ENCODE peak calls at places on chromosomes 12 and 14, in seven cellular contexts. B is A549, H is IMR-90, Q is MM.1S, G is fibroblast of lung, W is OCI-LY7, T is testis. D is an unnamed sample.

GRCh38 chr14:32019271-32019670 is 57.8 kb upstream of the ARHGAP5 start:
- DNase-seq in B (no peak), H (no peak), Q (no peak), G (no peak), W (no peak), T (peak), D (no peak)

GRCh38 chr12:108511633-108512540 is 3.2 kb upstream of the FICD start:
- DNase-seq in B (peak), H (peak), Q (peak), G (peak), W (peak), T (peak), D (peak)

GRCh38 chr12:12883369-12884001 is 7.9 kb upstream of the GPRC5A start:
- DNase-seq in B (peak), H (peak), Q (no peak), G (peak), W (no peak), T (no peak), D (no peak)

GRCh38 chr12:68530965-68531364 is 79.7 kb upstream of the RAP1B start:
- DNase-seq in B (no peak), H (peak), Q (no peak), G (peak), W (no peak), T (no peak), D (peak)

GRCh38 chr12:52903285-52903854 is 1.5 kb downstream of the KRT8 start:
- DNase-seq in B (peak), H (peak), Q (no peak), G (peak), W (no peak), T (peak), D (peak)

GRCh38 chr12:103586132-103586531 is 941 bp upstream of the STAB2 start:
- DNase-seq in B (no peak), H (no peak), Q (no peak), G (no peak), W (no peak), T (no peak), D (no peak)

GRCh38 chr14:76380991-76381390 is 5.1 kb downstream of the ESRRB start:
- DNase-seq in B (no peak), H (no peak), Q (no peak), G (no peak), W (no peak), T (no peak), D (no peak)

GRCh38 chr12:104565606-104566243 is 109.0 kb downstream of the CHST11 start:
- DNase-seq in B (no peak), H (peak), Q (no peak), G (peak), W (no peak), T (peak), D (no peak)

GRCh38 chr12:19515179-19515578 is 75.9 kb downstream of the AEBP2 start:
- DNase-seq in B (peak), H (no peak), Q (no peak), G (no peak), W (no peak), T (no peak), D (no peak)

GRCh38 chr12:124910561-124911478 is 3.6 kb downstream of the UBC start:
- DNase-seq in B (no peak), H (peak), Q (no peak), G (peak), W (no peak), T (no peak), D (no peak)

GRCh38 chr12:124914392-124915248 is at the start of gene UBC:
- DNase-seq in B (no peak), H (peak), Q (peak), G (peak), W (peak), T (peak), D (peak)

GRCh38 chr12:124906606-124907261 is 7.7 kb downstream of the UBC start:
- DNase-seq in B (peak), H (peak), Q (peak), G (peak), W (peak), T (peak), D (peak)

GRCh38 chr12:124913474-124914391 is 717 bp downstream of the UBC start:
- DNase-seq in B (no peak), H (peak), Q (peak), G (peak), W (peak), T (peak), D (peak)

DNA sequence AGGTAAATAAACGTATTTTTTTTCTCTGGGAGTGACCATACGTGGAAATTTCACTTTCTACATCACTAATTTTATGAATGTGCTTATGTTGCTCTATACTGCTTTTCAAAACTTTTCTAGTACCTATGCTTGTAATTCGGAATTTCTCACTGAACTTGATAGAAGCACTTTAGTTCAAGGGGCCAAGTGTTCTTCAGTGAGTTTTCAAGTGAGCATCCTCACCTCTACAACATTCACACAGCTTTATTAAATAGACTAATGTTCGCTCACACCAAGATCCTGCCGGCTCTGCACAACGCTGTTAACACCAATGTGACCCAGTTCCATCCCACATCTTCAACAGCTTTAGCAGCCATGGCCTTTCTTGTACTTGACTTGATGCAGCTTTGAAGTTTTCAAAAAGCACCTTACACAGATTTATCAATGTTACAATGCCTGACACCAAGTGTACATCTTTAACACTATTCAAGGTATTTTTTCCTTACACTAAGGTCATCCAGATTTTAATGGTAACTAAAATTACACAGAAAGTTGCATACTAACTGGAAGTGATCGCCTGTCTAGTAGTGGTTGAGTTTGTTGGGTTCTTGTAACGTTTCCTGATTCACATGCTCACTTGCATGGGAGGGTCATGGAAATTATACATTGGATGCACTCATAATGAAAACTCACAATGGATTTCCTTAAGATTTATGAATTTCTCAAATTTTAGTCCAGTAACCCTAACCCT is 4.5 kb downstream of the UBC start:
- DNase-seq in B (no peak), H (peak), Q (no peak), G (peak), W (no peak), T (no peak), D (no peak)
- H3K27ac ChIP-seq in B (peak), H (no peak), Q (no peak), G (peak), W (no peak), T (peak), D (no peak)

DNA sequence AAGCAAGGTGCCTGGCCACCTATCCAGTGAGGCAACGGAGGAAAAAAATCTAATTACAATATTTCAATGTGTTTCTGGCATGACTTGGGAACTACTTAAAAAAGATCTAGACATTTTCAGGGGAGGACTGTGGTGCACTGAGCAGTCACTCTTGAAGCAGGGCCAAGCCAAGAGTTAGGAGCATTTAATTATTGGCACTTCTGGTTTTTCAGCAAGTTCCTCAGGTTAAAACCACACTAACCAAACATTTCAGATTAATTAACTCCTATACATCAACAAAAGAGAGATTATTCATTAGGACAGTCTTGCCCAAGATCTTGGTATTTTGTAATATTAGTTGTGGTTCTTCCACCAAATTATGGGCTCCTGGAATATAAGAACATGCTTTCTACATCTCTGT is 25.6 kb downstream of the PRKAB1 start:
- DNase-seq in B (no peak), H (no peak), Q (no peak), G (no peak), W (no peak), T (no peak), D (no peak)
- H3K4me3 ChIP-seq in B (no peak), H (no peak), Q (no peak), G (no peak), W (no peak), T (no peak), D (no peak)

GRCh38 chr12:111055181-111055880 is 135.0 kb upstream of the MYL2 start:
- DNase-seq in B (no peak), H (no peak), Q (no peak), G (no peak), W (no peak), T (no peak), D (no peak)

GRCh38 chr12:111056618-111057521 is 136.5 kb upstream of the MYL2 start:
- DNase-seq in B (no peak), H (no peak), Q (no peak), G (no peak), W (peak), T (no peak), D (no peak)

GRCh38 chr12:111063296-111064026 is 143.1 kb upstream of the MYL2 start:
- DNase-seq in B (peak), H (no peak), Q (no peak), G (no peak), W (no peak), T (no peak), D (no peak)

DNA sequence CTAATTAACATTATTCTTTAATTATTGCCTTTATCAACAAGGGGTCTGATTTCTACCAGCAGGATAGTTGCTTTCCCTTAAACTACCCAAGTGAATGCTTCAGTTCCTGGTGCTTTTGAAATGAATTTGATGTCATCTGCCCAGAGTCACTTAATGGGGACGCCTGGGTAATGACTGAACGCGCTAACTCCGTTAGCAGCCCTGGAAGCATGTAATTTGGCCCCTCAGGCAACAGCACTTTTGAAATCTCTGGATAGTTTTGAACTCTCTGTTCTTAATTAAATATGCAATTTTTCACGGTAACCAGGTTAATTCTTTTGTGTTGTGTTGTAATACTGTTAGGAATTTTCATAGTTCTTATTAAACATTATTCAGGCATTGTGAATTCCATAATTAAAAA is 137.3 kb upstream of the MYL2 start:
- DNase-seq in B (no peak), H (no peak), Q (no peak), G (no peak), W (no peak), T (no peak), D (no peak)
- H3K27ac ChIP-seq in B (no peak), H (no peak), Q (no peak), G (no peak), W (peak), T (no peak), D (no peak)

GRCh38 chr14:73717247-73717646 is 3.1 kb upstream of the PNMA1 start:
- DNase-seq in B (no peak), H (peak), Q (no peak), G (peak), W (no peak), T (no peak), D (no peak)

GRCh38 chr14:73718742-73719251 is 4.6 kb upstream of the PNMA1 start:
- DNase-seq in B (no peak), H (no peak), Q (no peak), G (no peak), W (no peak), T (peak), D (no peak)

GRCh38 chr14:73719791-73720190 is 5.6 kb upstream of the PNMA1 start:
- DNase-seq in B (no peak), H (peak), Q (no peak), G (no peak), W (no peak), T (no peak), D (no peak)

GRCh38 chr14:73719361-73719760 is 5.2 kb upstream of the PNMA1 start:
- DNase-seq in B (no peak), H (no peak), Q (no peak), G (no peak), W (no peak), T (no peak), D (no peak)

GRCh38 chr14:73717998-73718741 is 4.0 kb upstream of the PNMA1 start:
- DNase-seq in B (no peak), H (peak), Q (no peak), G (peak), W (no peak), T (peak), D (peak)
- H3K4me3 ChIP-seq in B (no peak), H (no peak), Q (no peak), G (no peak), W (no peak), T (peak), D (no peak)

GRCh38 chr14:96961895-96962294 is 164.7 kb downstream of the VRK1 start:
- DNase-seq in B (no peak), H (no peak), Q (no peak), G (no peak), W (no peak), T (no peak), D (no peak)
- H3K27ac ChIP-seq in B (no peak), H (no peak), Q (no peak), G (no peak), W (peak), T (no peak), D (no peak)

GRCh38 chr12:121467638-121468403 is 67.9 kb downstream of the RNF34 start:
- DNase-seq in B (peak), H (no peak), Q (no peak), G (peak), W (no peak), T (no peak), D (peak)
- H3K4me3 ChIP-seq in B (peak), H (peak), Q (peak), G (peak), W (peak), T (peak), D (peak)

DNA sequence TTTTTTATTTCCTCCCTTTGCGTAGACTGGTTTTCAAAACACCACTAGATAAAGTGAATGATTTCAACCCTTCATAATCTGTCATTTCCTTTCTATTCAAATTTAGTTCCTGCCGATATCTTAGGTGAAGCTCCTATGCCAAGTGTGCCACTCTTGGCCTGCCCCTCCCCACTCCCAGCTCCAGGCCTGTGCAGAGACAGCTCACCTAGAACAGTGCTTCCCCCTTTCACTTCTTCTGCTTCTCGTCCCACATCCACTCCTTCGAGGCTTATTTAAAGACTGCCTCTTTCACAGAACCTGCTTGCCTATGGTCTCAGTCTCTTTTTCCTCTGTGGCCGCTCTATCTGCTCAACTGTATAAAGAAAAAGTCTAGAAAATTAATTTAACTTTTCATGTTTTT is 473.8 kb downstream of the RAD51B start:
- DNase-seq in B (no peak), H (no peak), Q (no peak), G (no peak), W (peak), T (no peak), D (no peak)
- H3K27ac ChIP-seq in B (no peak), H (no peak), Q (no peak), G (no peak), W (peak), T (no peak), D (no peak)

DNA sequence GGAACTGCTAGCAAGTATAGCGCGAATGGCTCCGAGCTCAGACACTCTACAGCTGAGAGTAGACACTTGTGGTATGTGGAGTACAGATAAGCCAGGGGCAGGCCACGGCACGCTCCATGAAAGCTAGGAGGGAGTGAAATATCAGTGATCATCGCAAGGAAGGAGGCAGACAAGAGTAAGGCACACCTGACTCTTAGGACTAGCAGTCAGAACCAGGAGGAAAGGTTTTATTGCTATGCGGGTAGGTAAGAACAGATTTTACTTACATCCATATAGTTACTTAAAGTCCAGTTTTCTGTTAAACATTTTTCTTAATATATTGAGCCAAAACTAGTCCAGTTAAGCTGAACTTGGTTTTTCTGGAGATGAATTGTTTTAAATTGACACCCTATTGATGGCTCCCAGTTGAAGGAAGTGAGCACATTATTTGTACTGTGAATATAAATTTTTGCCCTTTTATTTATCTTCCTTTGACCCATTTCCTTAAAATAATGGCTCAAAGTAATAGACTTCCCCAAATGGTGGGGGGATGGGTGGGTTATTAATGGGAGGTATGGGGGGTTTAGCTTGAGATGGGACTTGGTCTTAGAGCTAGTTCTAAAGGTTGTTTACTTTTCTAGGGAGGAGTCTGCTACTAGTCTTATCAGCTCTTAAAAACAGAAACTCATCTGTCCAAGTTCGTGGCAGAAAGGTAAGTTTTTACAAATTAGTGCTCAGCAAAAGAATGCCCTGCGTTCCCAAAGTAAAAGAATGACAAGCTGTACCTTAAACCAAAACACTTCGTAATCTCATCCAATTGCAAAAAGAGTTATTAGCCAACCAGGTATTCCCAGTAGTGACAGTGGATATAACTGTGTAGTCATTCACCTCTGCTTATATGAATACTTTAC is 5.8 kb downstream of the HNRNPA1 start:
- DNase-seq in B (no peak), H (no peak), Q (no peak), G (no peak), W (no peak), T (peak), D (no peak)
- H3K4me3 ChIP-seq in B (peak), H (no peak), Q (no peak), G (no peak), W (no peak), T (no peak), D (no peak)

D was measured in brain microvascular endothelial cell.